ENCODE peak calls at places on chromosomes 2 and 18, in seven cellular contexts. O, V, Q, J, T, H and A are unnamed samples.

GRCh38 chr2:257842-258241 is 6.0 kb downstream of the SH3YL1 start:
- DNase-seq in O (no peak), V (no peak), J (no peak), T (no peak), H (no peak), Q (no peak), A (no peak)

GRCh38 chr18:14097761-14098160 is 34.5 kb downstream of the ZNF519 start:
- DNase-seq in J (no peak), O (no peak), Q (no peak), H (no peak), T (no peak), V (no peak), A (no peak)

GRCh38 chr18:70421471-70421870 is 132.6 kb downstream of the SOCS6 start:
- DNase-seq in Q (no peak), J (peak; percentile 71), O (no peak), H (no peak), V (no peak), T (no peak), A (no peak)

GRCh38 chr2:167181134-167181533 is 292.9 kb downstream of the XIRP2 start:
- DNase-seq in H (no peak), J (peak; percentile 74), O (no peak), T (no peak), V (no peak), Q (peak; percentile 58), A (no peak)

GRCh38 chr2:173830169-173830568 is 135.0 kb downstream of the SP3 start:
- DNase-seq in H (no peak), V (no peak), T (peak; percentile 5), J (no peak), Q (peak; percentile 26), O (no peak), A (no peak)

GRCh38 chr2:8408560-8409460 is 273.0 kb upstream of the ID2 start:
- DNase-seq in H (no peak), Q (no peak), V (no peak), O (no peak), T (no peak), J (no peak), A (no peak)

GRCh38 chr2:120985997-120986651 is 250.5 kb downstream of the GLI2 start:
- DNase-seq in J (no peak), Q (no peak), V (no peak), T (no peak), H (no peak), O (no peak), A (no peak)

GRCh38 chr2:203826704-203827103 is 40.9 kb upstream of the CTLA4 start:
- DNase-seq in T (no peak), J (no peak), H (no peak), O (no peak), V (no peak), Q (no peak), A (no peak)

GRCh38 chr2:173989886-173990744 is 24.9 kb upstream of the SP3 start:
- DNase-seq in V (no peak), J (no peak), O (no peak), H (no peak), Q (no peak), T (no peak), A (no peak)

GRCh38 chr2:18230668-18231067 is 329.8 kb downstream of the RDH14 start:
- DNase-seq in T (no peak), V (no peak), H (no peak), O (no peak), Q (no peak), J (no peak), A (no peak)

GRCh38 chr2:43086451-43087221 is 139.8 kb downstream of the ZFP36L2 start:
- DNase-seq in T (peak; percentile 98), J (peak; percentile 100), H (no peak), O (no peak), V (no peak), Q (peak; percentile 99), A (no peak)

GRCh38 chr2:166539340-166540162 is 45.5 kb upstream of the SCN7A start:
- DNase-seq in V (peak; percentile 61), O (no peak), T (peak; percentile 20), J (peak; percentile 62), H (no peak), Q (peak; percentile 62), A (no peak)

GRCh38 chr2:47676236-47676635 is 106.7 kb upstream of the MSH6 start:
- DNase-seq in Q (no peak), T (no peak), O (no peak), H (no peak), V (no peak), J (no peak), A (no peak)

GRCh38 chr18:55320399-55321255 is 267.4 kb downstream of the TCF4 start:
- DNase-seq in T (no peak), H (no peak), V (no peak), O (no peak), Q (peak; percentile 60), J (peak; percentile 41), A (no peak)

GRCh38 chr18:63317982-63318881 is 1.3 kb downstream of the BCL2 start:
- DNase-seq in J (no peak), T (no peak), O (peak; percentile 74), Q (no peak), V (peak; percentile 72), H (no peak), A (peak; percentile 52)

GRCh38 chr2:203814661-203815540 is 52.7 kb upstream of the CTLA4 start:
- DNase-seq in Q (peak; percentile 85), T (peak; percentile 63), O (peak; percentile 36), H (peak; percentile 89), J (peak; percentile 85), V (peak; percentile 42), A (peak; percentile 6)

GRCh38 chr2:172361360-172361759 is 66.0 kb upstream of the ITGA6 start:
- DNase-seq in V (no peak), T (no peak), O (no peak), Q (peak; percentile 55), H (no peak), J (no peak), A (no peak)

GRCh38 chr18:9535430-9535972 is 60.2 kb downstream of the RALBP1 start:
- DNase-seq in O (no peak), V (no peak), J (peak; percentile 98), Q (peak; percentile 97), T (peak; percentile 91), H (no peak), A (no peak)

GRCh38 chr2:134177351-134177931 is 76.4 kb upstream of the MGAT5 start:
- DNase-seq in O (no peak), T (no peak), J (peak; percentile 14), Q (no peak), H (no peak), V (no peak), A (no peak)